ENCODE peak calls at places on chromosomes 16 and 17, in seven cellular contexts. P is T-helper 17 cell; C is upper lobe of left lung; A is activated CD8-positive, alpha-beta T cell treated with anti-CD3 and anti-CD28 coated beads, Interleukin-2, amount 10 ng/mL, durations not matched to agents 7 days and 5 days; D is A549; J is activated CD8-positive, alpha-beta memory T cell treated with anti-CD3 and anti-CD28 coated beads, Interleukin-2, amount 10 ng/mL, durations not matched to agents 7 days and 5 days; E is RWPE2. Q is an unnamed sample.

GRCh38 chr17:75976175-75976848 is 2.7 kb downstream of the ACOX1 start:
- ATAC-seq in P (no peak), A (no peak), E (no peak), J (no peak), D (no peak), C (no peak), Q (no peak)

GRCh38 chr17:12318614-12319266 is 298.1 kb downstream of the MAP2K4 start:
- ATAC-seq in J (no peak), C (no peak), P (no peak), E (no peak), D (no peak), A (no peak), Q (no peak)

GRCh38 chr16:72856797-72857196 is 191.1 kb downstream of the ZFHX3 start:
- ATAC-seq in D (peak), C (no peak), A (peak), J (no peak), E (no peak), P (no peak), Q (no peak)

GRCh38 chr17:7136266-7136877 is 21.8 kb upstream of the ASGR2 start:
- ATAC-seq in P (no peak), E (no peak), A (no peak), C (no peak), J (peak), D (peak), Q (no peak)

GRCh38 chr17:42118545-42118944 is 2.6 kb downstream of the KAT2A start:
- ATAC-seq in C (no peak), E (no peak), D (peak), P (no peak), J (peak), A (peak), Q (no peak)

GRCh38 chr17:57623620-57624019 is 121.5 kb downstream of the CCDC182 start:
- ATAC-seq in E (no peak), P (no peak), C (no peak), D (no peak), J (no peak), A (no peak), Q (peak)

GRCh38 chr16:19774024-19774423 is 56.0 kb downstream of the IQCK start:
- ATAC-seq in A (no peak), E (no peak), D (no peak), P (no peak), J (no peak), C (no peak), Q (no peak)

GRCh38 chr17:19011581-19011980 is 7.0 kb upstream of the FAM83G start:
- ATAC-seq in J (no peak), A (no peak), P (no peak), E (no peak), C (no peak), D (no peak), Q (no peak)

GRCh38 chr16:11391576-11391975 is 46.3 kb downstream of the RMI2 start:
- ATAC-seq in E (no peak), P (no peak), J (no peak), D (no peak), A (no peak), C (peak), Q (no peak)

GRCh38 chr16:27505297-27506236 is 44.1 kb downstream of the GTF3C1 start:
- ATAC-seq in P (no peak), D (no peak), C (no peak), J (no peak), E (peak), A (no peak), Q (peak)

GRCh38 chr17:48570325-48571023 is 7.7 kb downstream of the HOXB4 start:
- ATAC-seq in C (no peak), P (no peak), E (no peak), J (no peak), A (no peak), D (no peak), Q (no peak)

GRCh38 chr17:75881678-75882454 is 3.5 kb upstream of the TRIM47 start:
- ATAC-seq in E (no peak), J (no peak), C (no peak), D (no peak), P (no peak), A (no peak), Q (no peak)

GRCh38 chr17:69300222-69300621 is 26.7 kb downstream of the ABCA5 start:
- ATAC-seq in E (no peak), A (no peak), J (no peak), P (no peak), C (no peak), D (no peak), Q (no peak)

GRCh38 chr17:7853693-7854043 is 1.2 kb upstream of the TMEM88 start:
- ATAC-seq in C (no peak), A (no peak), E (no peak), P (no peak), D (no peak), J (no peak), Q (no peak)

GRCh38 chr16:23871924-23872323 is 36.1 kb downstream of the PRKCB start:
- ATAC-seq in C (no peak), E (no peak), P (no peak), A (no peak), J (no peak), D (no peak), Q (no peak)

GRCh38 chr17:56424543-56425044 is 168.9 kb upstream of the NOG start:
- ATAC-seq in P (no peak), J (no peak), D (no peak), A (no peak), C (no peak), E (no peak), Q (no peak)

GRCh38 chr17:27226611-27227234 is 67.2 kb upstream of the WSB1 start:
- ATAC-seq in E (peak), P (no peak), C (no peak), J (no peak), A (no peak), D (peak), Q (peak)

GRCh38 chr16:81204794-81205680 is 33.5 kb upstream of the BCO1 start:
- ATAC-seq in C (no peak), E (no peak), D (peak), P (no peak), J (no peak), A (no peak), Q (no peak)

GRCh38 chr17:36498560-36499300 is 12.2 kb downstream of the ZNHIT3 start:
- ATAC-seq in D (no peak), E (no peak), C (no peak), A (no peak), P (no peak), J (no peak), Q (no peak)

GRCh38 chr17:74351552-74352210 is 10.0 kb downstream of the BTBD17 start:
- ATAC-seq in C (no peak), J (peak), A (peak), D (peak), E (no peak), P (peak), Q (no peak)

GRCh38 chr17:78387982-78388941 is 9.8 kb downstream of the PGS1 start:
- ATAC-seq in C (peak), P (peak), D (no peak), J (no peak), A (no peak), E (no peak), Q (no peak)

GRCh38 chr17:61247438-61247837 is 152.2 kb upstream of the TBX2 start:
- ATAC-seq in J (no peak), D (no peak), E (no peak), P (no peak), C (no peak), A (no peak), Q (no peak)

GRCh38 chr17:33142703-33143299 is 150.3 kb downstream of the ASIC2 start:
- ATAC-seq in J (no peak), P (no peak), E (peak), A (no peak), D (peak), C (no peak), Q (peak)

GRCh38 chr17:27846042-27846655 is 45.8 kb upstream of the NOS2 start:
- ATAC-seq in C (no peak), A (peak), D (no peak), J (peak), P (peak), E (no peak), Q (no peak)

GRCh38 chr17:48459070-48459469 is 29.1 kb upstream of the SKAP1 start:
- ATAC-seq in D (no peak), C (no peak), A (no peak), P (peak), E (no peak), J (peak), Q (no peak)

GRCh38 chr17:81952792-81953228 is 5.8 kb upstream of the MYADML2 start:
- ATAC-seq in E (no peak), D (no peak), P (no peak), A (no peak), C (no peak), J (no peak), Q (no peak)